ENCODE peak calls at places on chromosomes 4 and X, in four cellular contexts. Y is suprapubic skin, B is endodermal cell, O is body of pancreas. I is an unnamed sample. For H3K4me1, the result is how much of the 10 kb centered on the place peaks cover.

GRCh38 chr4:85919488-85919887 is 440.4 kb downstream of the MAPK10 start:
- DNase-seq in Y (no peak), B (no peak), O (no peak), I (no peak)

GRCh38 chrX:78314561-78314960 is 12.8 kb downstream of the CYSLTR1 start:
- DNase-seq in Y (no peak), B (no peak), O (no peak), I (no peak)

GRCh38 chr4:83320548-83320947 is 14.1 kb downstream of the HPSE start:
- DNase-seq in Y (peak), B (no peak), O (no peak), I (peak)

GRCh38 chrX:24149346-24150050 is at the start of gene ZFX:
- DNase-seq in Y (peak), B (peak), O (peak), I (peak)

GRCh38 chrX:3815896-3816664 is 102.6 kb upstream of the PRKX start:
- DNase-seq in Y (peak), B (peak), O (peak), I (peak)

GRCh38 chrX:82230013-82230412 is 1028.1 kb downstream of the SH3BGRL start:
- DNase-seq in Y (no peak), B (no peak), O (no peak), I (no peak)

GRCh38 chr4:168562021-168562691 is 65.3 kb downstream of the PALLD start:
- DNase-seq in Y (no peak), B (no peak), O (no peak), I (no peak)

GRCh38 chrX:97820170-97820569 is 936.5 kb downstream of the RPA4 start:
- DNase-seq in Y (no peak), B (no peak), O (no peak), I (no peak)

GRCh38 chr4:56909083-56909981 is 1.6 kb downstream of the REST start:
- DNase-seq in Y (peak), B (peak), O (peak), I (peak)

GRCh38 chr4:167854881-167855280 is 237.5 kb upstream of the ANXA10 start:
- DNase-seq in Y (no peak), B (no peak), O (no peak), I (no peak)

GRCh38 chr4:826508-827208 is 729 bp upstream of the CPLX1 start:
- DNase-seq in Y (peak), B (peak), O (peak), I (peak)

DNA sequence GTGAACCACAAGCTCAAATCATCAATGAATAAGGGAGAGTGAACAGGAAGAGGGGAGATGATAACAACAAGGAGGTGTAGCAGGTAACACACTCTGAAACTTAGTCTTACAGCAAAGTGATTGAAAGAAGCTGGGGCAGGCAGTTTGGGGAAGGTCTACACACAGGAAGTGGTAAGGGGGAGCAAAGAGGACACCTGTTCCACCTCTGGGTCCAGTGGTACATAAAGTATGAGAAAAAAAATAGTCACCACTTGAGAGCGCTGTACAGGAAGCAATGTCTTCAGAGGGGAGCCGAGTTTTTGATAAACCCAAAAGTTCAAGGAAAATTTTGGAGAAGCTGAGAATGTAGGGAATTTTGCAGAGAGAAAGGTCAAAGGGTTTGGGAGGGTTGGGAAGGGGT is 141.8 kb downstream of the RBMX2 start:
- DNase-seq in Y (no peak), B (no peak), O (no peak), I (no peak)
- TF ChIP-seq CTCF in Y (no peak), B (no peak), O (no peak), I (no peak)

GRCh38 chrX:30533261-30533660 is 44.3 kb downstream of the TASL start:
- DNase-seq in Y (no peak), B (no peak), O (no peak), I (no peak)
- H3K4me1 ChIP-seq in Y (under half), B (under half), O (under half), I (under half)

GRCh38 chrX:73852022-73852421 is 289.0 kb downstream of the CHIC1 start:
- DNase-seq in Y (no peak), B (no peak), O (no peak), I (no peak)

GRCh38 chrX:73847991-73848390 is 285.0 kb downstream of the CHIC1 start:
- DNase-seq in Y (no peak), B (no peak), O (no peak), I (no peak)

GRCh38 chrX:73849054-73849453 is 286.1 kb downstream of the CHIC1 start:
- DNase-seq in Y (no peak), B (no peak), O (no peak), I (no peak)

GRCh38 chrX:73851014-73852009 is 288.3 kb downstream of the CHIC1 start:
- DNase-seq in Y (peak), B (no peak), O (no peak), I (no peak)

GRCh38 chrX:73850124-73851013 is 287.4 kb downstream of the CHIC1 start:
- DNase-seq in Y (no peak), B (peak), O (no peak), I (peak)
- H3K4me3 ChIP-seq in Y (no peak), B (no peak), O (no peak), I (no peak)

GRCh38 chr4:173318648-173319211 is 15.4 kb downstream of the HMGB2 start:
- DNase-seq in Y (no peak), B (no peak), O (no peak), I (no peak)
- TF ChIP-seq CTCF in Y (peak), B (peak), O (no peak), I (no peak)

GRCh38 chrX:13000311-13000811 is 25.5 kb downstream of the TMSB4X start:
- DNase-seq in Y (no peak), B (no peak), O (no peak), I (no peak)

GRCh38 chrX:13001097-13001496 is 26.2 kb downstream of the TMSB4X start:
- DNase-seq in Y (no peak), B (no peak), O (no peak), I (no peak)

GRCh38 chrX:13005671-13006473 is 31.0 kb downstream of the TMSB4X start:
- DNase-seq in Y (no peak), B (no peak), O (peak), I (peak)

GRCh38 chrX:12999422-12999821 is 24.5 kb downstream of the TMSB4X start:
- DNase-seq in Y (no peak), B (no peak), O (no peak), I (no peak)

GRCh38 chrX:13001961-13002671 is 27.2 kb downstream of the TMSB4X start:
- DNase-seq in Y (no peak), B (no peak), O (no peak), I (no peak)
- H3K4me1 ChIP-seq in Y (under half), B (under half), O (under half), I (under half)

GRCh38 chr4:18935956-18936355 is 914.4 kb upstream of the LCORL start:
- DNase-seq in Y (no peak), B (peak), O (no peak), I (no peak)
- H3K4me3 ChIP-seq in Y (no peak), B (no peak), O (no peak), I (no peak)

GRCh38 chr4:94334962-94335361 is 7.7 kb downstream of the HPGDS start:
- DNase-seq in Y (no peak), B (no peak), O (no peak), I (no peak)

GRCh38 chr4:94329933-94330332 is 12.7 kb downstream of the HPGDS start:
- DNase-seq in Y (no peak), B (no peak), O (no peak), I (no peak)

GRCh38 chr4:94333864-94334263 is 8.8 kb downstream of the HPGDS start:
- DNase-seq in Y (no peak), B (no peak), O (no peak), I (no peak)

GRCh38 chr4:94334519-94334918 is 8.1 kb downstream of the HPGDS start:
- DNase-seq in Y (no peak), B (no peak), O (no peak), I (no peak)

DNA sequence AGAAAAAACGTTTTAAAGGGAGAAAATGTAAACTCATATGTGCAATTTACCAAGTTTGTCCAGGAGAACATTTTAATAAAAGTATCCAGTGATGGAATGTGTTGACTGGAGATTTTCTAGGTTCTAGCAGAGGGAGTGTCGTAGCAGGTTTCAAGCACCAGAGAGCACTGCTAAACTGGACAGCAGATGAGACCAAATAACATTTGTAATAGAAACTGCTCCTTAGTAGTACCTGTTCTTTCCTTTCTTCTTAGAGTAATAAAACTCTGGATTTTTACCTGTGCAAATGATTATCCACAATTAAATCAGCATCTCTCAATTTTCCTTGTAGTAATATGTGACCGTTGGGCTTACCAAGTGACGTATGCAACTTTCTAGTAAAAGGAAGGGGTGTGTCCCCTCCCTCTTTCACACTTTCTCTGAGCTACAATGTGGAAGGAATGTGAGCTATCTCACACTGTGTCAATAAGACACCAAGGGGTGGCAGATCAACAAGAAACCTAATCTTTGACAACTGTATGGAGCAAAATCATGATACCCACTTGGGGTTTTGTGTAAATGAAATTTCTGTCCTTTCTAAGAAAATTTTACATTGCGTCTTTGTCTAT is 9.5 kb downstream of the HPGDS start:
- DNase-seq in Y (no peak), B (peak), O (no peak), I (no peak)
- TF ChIP-seq CTCF in Y (no peak), B (peak), O (no peak), I (no peak)

DNA sequence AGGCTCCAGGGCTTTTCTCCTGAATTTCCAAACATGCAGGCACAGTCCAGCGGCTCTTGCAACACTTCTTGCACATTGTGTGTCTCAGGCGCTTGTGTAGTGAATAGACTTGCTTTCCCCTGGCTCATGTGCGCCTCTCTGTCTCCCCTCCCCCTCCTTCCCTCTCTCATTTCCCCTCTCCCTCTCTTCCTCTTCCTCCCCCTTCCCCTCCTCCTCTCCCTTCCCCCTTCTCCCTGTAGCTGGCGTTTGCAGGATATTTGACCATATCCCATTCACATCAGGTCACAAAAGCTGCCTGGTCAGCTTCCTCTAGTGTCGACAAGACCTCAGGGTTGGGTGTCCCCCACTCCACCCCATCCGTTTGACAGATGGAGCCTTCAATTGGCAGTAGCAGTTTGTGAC is 2.4 kb downstream of the CHST7 start:
- DNase-seq in Y (no peak), B (no peak), O (no peak), I (no peak)
- H3K4me1 ChIP-seq in Y (under half), B (under half), O (under half), I (under half)

GRCh38 chr4:188658958-188659522 is 519.8 kb downstream of the TRIML1 start:
- DNase-seq in Y (no peak), B (peak), O (no peak), I (no peak)

GRCh38 chr4:188660796-188661195 is 521.6 kb downstream of the TRIML1 start:
- DNase-seq in Y (no peak), B (peak), O (no peak), I (no peak)

GRCh38 chr4:188661502-188661901 is 522.3 kb downstream of the TRIML1 start:
- DNase-seq in Y (no peak), B (no peak), O (no peak), I (no peak)

GRCh38 chr4:188657365-188657764 is 518.1 kb downstream of the TRIML1 start:
- DNase-seq in Y (no peak), B (peak), O (no peak), I (no peak)
- H3K4me3 ChIP-seq in Y (no peak), B (no peak), O (no peak), I (no peak)